ENCODE peak calls at places on chromosome 22, in five cellular contexts. T is K562, N is SK-N-SH, B is GM12878, K is HepG2. I is an unnamed sample.

GRCh38 chr22:36022162-36022561 is 6.5 kb downstream of the RBFOX2 start:
- DNase-seq in T (no peak), N (no peak), B (no peak), K (no peak), I (no peak)

GRCh38 chr22:35955546-35955945 is 73.1 kb downstream of the RBFOX2 start:
- DNase-seq in T (no peak), N (no peak), B (no peak), K (no peak), I (no peak)

GRCh38 chr22:36366291-36366708 is 21.5 kb downstream of the MYH9 start:
- DNase-seq in T (no peak), N (no peak), B (no peak), K (no peak), I (no peak)

GRCh38 chr22:38316340-38317236 is 645 bp downstream of the CSNK1E start:
- DNase-seq in T (peak), N (peak), B (no peak), K (no peak), I (no peak)

GRCh38 chr22:26433805-26434204 is 4.7 kb downstream of the ASPHD2 start:
- DNase-seq in T (no peak), N (no peak), B (no peak), K (no peak), I (no peak)

GRCh38 chr22:20267441-20268288 is 453 bp downstream of the RTN4R start:
- DNase-seq in T (peak), N (peak), B (no peak), K (no peak), I (no peak)

GRCh38 chr22:48137640-48138039 is 1375.2 kb downstream of the TBC1D22A start:
- DNase-seq in T (no peak), N (no peak), B (no peak), K (no peak), I (no peak)

GRCh38 chr22:49655168-49655812 is 172.4 kb downstream of the BRD1 start:
- DNase-seq in T (no peak), N (no peak), B (no peak), K (no peak), I (peak)

GRCh38 chr22:36734171-36735058 is 30.9 kb upstream of the CACNG2 start:
- DNase-seq in T (no peak), N (no peak), B (no peak), K (no peak), I (peak)

GRCh38 chr22:49544286-49544685 is 283.4 kb downstream of the BRD1 start:
- DNase-seq in T (no peak), N (no peak), B (no peak), K (no peak), I (no peak)

GRCh38 chr22:16964366-16964765 is 43.7 kb downstream of the GAB4 start:
- DNase-seq in T (no peak), N (no peak), B (no peak), K (no peak), I (no peak)

GRCh38 chr22:47818496-47818895 is 1056.0 kb downstream of the TBC1D22A start:
- DNase-seq in T (no peak), N (no peak), B (no peak), K (no peak), I (no peak)

GRCh38 chr22:39746600-39747262 is 146.8 kb downstream of the ENTHD1 start:
- DNase-seq in T (no peak), N (no peak), B (no peak), K (no peak), I (no peak)

GRCh38 chr22:30943368-30943767 is 25.2 kb downstream of the MORC2 start:
- DNase-seq in T (no peak), N (no peak), B (no peak), K (no peak), I (no peak)

GRCh38 chr22:22076361-22076760 is 93.8 kb upstream of the TOP3B start:
- DNase-seq in T (no peak), N (peak), B (no peak), K (no peak), I (no peak)

GRCh38 chr22:40414306-40414705 is 43.9 kb downstream of the SGSM3 start:
- DNase-seq in T (no peak), N (no peak), B (no peak), K (no peak), I (no peak)

GRCh38 chr22:20174785-20175596 is 24.1 kb upstream of the CCDC188 start:
- DNase-seq in T (peak), N (no peak), B (no peak), K (no peak), I (no peak)

GRCh38 chr22:50481440-50482106 is at the start of gene ADM2:
- DNase-seq in T (peak), N (peak), B (no peak), K (peak), I (no peak)

GRCh38 chr22:44449061-44449682 is 48.9 kb downstream of the RTL6 start:
- DNase-seq in T (peak), N (no peak), B (no peak), K (no peak), I (peak)

GRCh38 chr22:35987487-35987886 is 41.1 kb downstream of the RBFOX2 start:
- DNase-seq in T (no peak), N (peak), B (no peak), K (peak), I (no peak)

GRCh38 chr22:32567544-32567943 is 92.9 kb downstream of the FBXO7 start:
- DNase-seq in T (no peak), N (no peak), B (no peak), K (no peak), I (no peak)
- TF ChIP-seq REST in T (no peak), N (no peak), B (no peak), K (no peak), I (no peak)

GRCh38 chr22:46077669-46078099 is 72.6 kb upstream of the PPARA start:
- DNase-seq in T (no peak), N (no peak), B (no peak), K (no peak), I (no peak)

GRCh38 chr22:46078241-46079092 is 71.9 kb upstream of the PPARA start:
- DNase-seq in T (no peak), N (peak), B (no peak), K (no peak), I (no peak)

GRCh38 chr22:46074771-46075551 is 75.4 kb upstream of the PPARA start:
- DNase-seq in T (no peak), N (no peak), B (no peak), K (no peak), I (no peak)

GRCh38 chr22:46075764-46076531 is 74.4 kb upstream of the PPARA start:
- DNase-seq in T (no peak), N (no peak), B (no peak), K (no peak), I (no peak)

GRCh38 chr22:46076651-46077339 is 73.5 kb upstream of the PPARA start:
- DNase-seq in T (no peak), N (no peak), B (no peak), K (no peak), I (no peak)
- TF ChIP-seq POLR2AphosphoS5 in T (no peak), N (no peak), B (no peak), K (no peak), I (no peak)

GRCh38 chr22:42720263-42721044 is at the start of gene A4GALT:
- DNase-seq in T (no peak), N (peak), B (no peak), K (no peak), I (no peak)
- TF ChIP-seq GABPA in T (no peak), N (no peak), B (no peak), K (no peak), I (no peak)

GRCh38 chr22:29639096-29639495 is 35.7 kb downstream of the NF2 start:
- DNase-seq in T (no peak), N (no peak), B (no peak), K (no peak), I (no peak)

GRCh38 chr22:29638678-29639077 is 35.2 kb downstream of the NF2 start:
- DNase-seq in T (no peak), N (no peak), B (no peak), K (no peak), I (no peak)

GRCh38 chr22:29633514-29634312 is 30.3 kb downstream of the NF2 start:
- DNase-seq in T (peak), N (no peak), B (no peak), K (no peak), I (no peak)

GRCh38 chr22:29635734-29636357 is 32.4 kb downstream of the NF2 start:
- DNase-seq in T (peak), N (peak), B (peak), K (peak), I (peak)

DNA sequence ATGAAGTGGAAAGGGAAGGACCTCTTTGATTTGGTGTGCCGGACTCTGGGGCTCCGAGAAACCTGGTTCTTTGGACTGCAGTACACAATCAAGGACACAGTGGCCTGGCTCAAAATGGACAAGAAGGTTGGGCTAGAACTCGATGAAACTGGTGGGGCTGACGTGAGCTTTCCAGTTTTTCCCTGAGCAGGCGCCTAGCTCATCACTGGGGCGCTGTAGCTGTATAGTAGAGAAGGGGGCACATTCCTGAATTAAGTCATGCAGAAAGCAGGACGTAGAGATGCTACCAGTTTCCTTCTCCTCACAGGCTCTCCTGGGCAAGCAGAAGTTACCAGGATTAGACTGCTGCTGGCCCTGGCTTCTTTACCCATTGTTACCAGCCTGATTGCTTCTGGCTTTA is 33.3 kb downstream of the NF2 start:
- DNase-seq in T (no peak), N (no peak), B (no peak), K (no peak), I (no peak)
- TF ChIP-seq REST in T (no peak), N (no peak), B (no peak), K (no peak), I (no peak)

GRCh38 chr22:23386822-23387580 is 193.1 kb downstream of the IGLL1 start:
- DNase-seq in T (no peak), N (no peak), B (no peak), K (no peak), I (no peak)

GRCh38 chr22:23384899-23385298 is 195.2 kb downstream of the IGLL1 start:
- DNase-seq in T (no peak), N (no peak), B (no peak), K (no peak), I (no peak)

GRCh38 chr22:23384451-23384850 is 195.6 kb downstream of the IGLL1 start:
- DNase-seq in T (no peak), N (no peak), B (no peak), K (no peak), I (no peak)

GRCh38 chr22:23386245-23386631 is 193.9 kb downstream of the IGLL1 start:
- DNase-seq in T (no peak), N (no peak), B (no peak), K (no peak), I (no peak)

DNA sequence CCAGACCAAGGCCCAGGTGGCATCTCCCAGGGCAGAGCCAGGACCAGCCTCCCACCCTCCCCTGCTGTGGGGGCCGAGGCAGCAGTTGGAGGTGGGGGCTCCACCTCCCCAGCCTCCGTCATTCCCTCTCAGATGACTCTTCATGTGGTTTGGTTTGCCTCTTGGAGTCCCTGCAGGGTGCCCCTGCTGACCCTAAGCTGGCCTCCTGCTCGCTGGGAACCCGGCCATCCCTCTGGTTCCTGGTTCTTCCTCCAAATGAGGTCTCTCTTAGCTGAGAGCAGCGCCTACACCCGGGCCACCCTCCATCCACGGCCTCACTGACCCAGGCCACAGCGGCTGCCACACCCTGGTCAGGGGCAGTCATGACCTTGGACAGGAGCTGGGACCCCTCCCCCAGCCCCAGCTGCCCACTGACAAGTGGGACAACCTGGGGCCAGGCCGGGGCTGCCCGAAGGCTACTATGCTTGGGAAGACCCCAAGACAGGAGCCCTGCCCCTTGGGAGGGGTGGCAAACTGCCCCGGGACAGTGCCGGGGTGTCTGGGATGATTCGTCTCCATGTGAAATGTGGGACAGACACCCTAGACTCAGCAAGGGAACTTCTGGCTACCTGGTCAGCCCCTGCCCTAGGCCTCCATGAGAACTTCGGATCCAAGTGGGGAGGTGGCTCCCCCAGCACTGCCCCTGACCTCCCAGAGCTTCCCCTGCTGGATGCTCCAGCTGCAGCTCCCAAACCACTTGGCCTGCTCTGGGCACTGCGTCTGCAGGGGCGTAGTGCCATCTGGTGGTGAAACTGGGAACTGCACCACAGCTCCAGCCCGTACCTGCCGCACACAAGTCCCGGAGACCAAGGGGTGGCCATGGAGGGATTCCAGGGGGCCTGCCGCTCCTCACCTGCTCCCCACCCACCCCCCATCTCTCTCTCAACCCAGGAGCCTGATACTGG is 194.5 kb downstream of the IGLL1 start:
- DNase-seq in T (peak), N (peak), B (peak), K (peak), I (peak)
- TF ChIP-seq POLR2AphosphoS5 in T (no peak), N (no peak), B (no peak), K (no peak), I (no peak)

I was measured in HL-60.